ENCODE peak calls at places on chromosomes 13 and 19, in eight cellular contexts. C is CD8-positive, alpha-beta T cell; F is omental fat pad; W is dorsolateral prefrontal cortex; S is foreskin fibroblast; A is thyroid gland; U is heart left ventricle; I is cardiac muscle cell. P is an unnamed sample.

GRCh38 chr13:20069956-20070355 is 90.9 kb downstream of the GJA3 start:
- DNase-seq in C (no peak), F (no peak), W (no peak), S (no peak), A (no peak), U (no peak), I (no peak), P (no peak)

GRCh38 chr19:56477429-56478338 is 539 bp upstream of the ZNF667 start:
- DNase-seq in C (peak), F (peak), W (peak), S (peak), A (peak), U (peak), I (peak), P (peak)

GRCh38 chr13:113034451-113035208 is 65.6 kb downstream of the MCF2L start:
- DNase-seq in C (no peak), F (no peak), W (no peak), S (peak), A (peak), U (peak), I (peak), P (no peak)

GRCh38 chr19:55672418-55672817 is 2.6 kb upstream of the EPN1 start:
- DNase-seq in C (no peak), F (no peak), W (no peak), S (no peak), A (no peak), U (no peak), I (no peak), P (no peak)

GRCh38 chr13:113922412-113923118 is 51.3 kb downstream of the C13orf46 start:
- DNase-seq in C (no peak), F (peak), W (no peak), S (no peak), A (no peak), U (peak), I (no peak), P (peak)

GRCh38 chr19:4375620-4376228 is 24.6 kb downstream of the SH3GL1 start:
- DNase-seq in C (no peak), F (no peak), W (peak), S (peak), A (no peak), U (peak), I (no peak), P (peak)

GRCh38 chr19:50000038-50000890 is 24.9 kb downstream of the VRK3 start:
- DNase-seq in C (no peak), F (no peak), W (no peak), S (no peak), A (no peak), U (no peak), I (no peak), P (no peak)

GRCh38 chr19:54105796-54106195 is 3.1 kb downstream of the NDUFA3 start:
- DNase-seq in C (no peak), F (peak), W (no peak), S (no peak), A (no peak), U (no peak), I (no peak), P (no peak)

GRCh38 chr19:2055871-2056809 is 5.1 kb upstream of the MKNK2 start:
- DNase-seq in C (no peak), F (no peak), W (no peak), S (peak), A (peak), U (peak), I (no peak), P (no peak)

GRCh38 chr13:102839462-102839861 is 6.4 kb upstream of the ERCC5 start:
- DNase-seq in C (no peak), F (no peak), W (no peak), S (no peak), A (no peak), U (no peak), I (no peak), P (no peak)

GRCh38 chr13:36801035-36801434 is 18.0 kb upstream of the RFXAP start:
- DNase-seq in C (no peak), F (no peak), W (no peak), S (no peak), A (peak), U (no peak), I (no peak), P (no peak)

GRCh38 chr13:112900691-112901091 is 68.3 kb upstream of the MCF2L start:
- DNase-seq in C (no peak), F (peak), W (no peak), S (no peak), A (no peak), U (no peak), I (no peak), P (peak)

GRCh38 chr19:4233282-4233853 is 4.0 kb downstream of the EBI3 start:
- DNase-seq in C (peak), F (peak), W (peak), S (no peak), A (no peak), U (no peak), I (peak), P (no peak)

GRCh38 chr19:18611327-18612050 is 1.2 kb upstream of the TMEM59L start:
- DNase-seq in C (no peak), F (no peak), W (no peak), S (no peak), A (no peak), U (no peak), I (no peak), P (no peak)

GRCh38 chr13:80726895-80727294 is 386.0 kb upstream of the SPRY2 start:
- DNase-seq in C (no peak), F (no peak), W (no peak), S (no peak), A (no peak), U (no peak), I (no peak), P (no peak)

GRCh38 chr13:41015920-41016319 is 3.2 kb downstream of the ELF1 start:
- DNase-seq in C (no peak), F (no peak), W (no peak), S (no peak), A (no peak), U (no peak), I (no peak), P (no peak)

GRCh38 chr13:22839554-22840286 is 341.1 kb upstream of the SGCG start:
- DNase-seq in C (no peak), F (no peak), W (no peak), S (no peak), A (no peak), U (no peak), I (peak), P (no peak)

GRCh38 chr19:2308114-2308556 is at the start of gene LINGO3:
- DNase-seq in C (no peak), F (no peak), W (no peak), S (no peak), A (no peak), U (no peak), I (peak), P (no peak)

GRCh38 chr19:409006-409514 is at the start of gene C2CD4C:
- DNase-seq in C (no peak), F (no peak), W (peak), S (no peak), A (peak), U (no peak), I (peak), P (no peak)

GRCh38 chr19:42113641-42114348 is 18.5 kb downstream of the POU2F2 start:
- DNase-seq in C (no peak), F (no peak), W (no peak), S (peak), A (no peak), U (no peak), I (no peak), P (peak)

DNA sequence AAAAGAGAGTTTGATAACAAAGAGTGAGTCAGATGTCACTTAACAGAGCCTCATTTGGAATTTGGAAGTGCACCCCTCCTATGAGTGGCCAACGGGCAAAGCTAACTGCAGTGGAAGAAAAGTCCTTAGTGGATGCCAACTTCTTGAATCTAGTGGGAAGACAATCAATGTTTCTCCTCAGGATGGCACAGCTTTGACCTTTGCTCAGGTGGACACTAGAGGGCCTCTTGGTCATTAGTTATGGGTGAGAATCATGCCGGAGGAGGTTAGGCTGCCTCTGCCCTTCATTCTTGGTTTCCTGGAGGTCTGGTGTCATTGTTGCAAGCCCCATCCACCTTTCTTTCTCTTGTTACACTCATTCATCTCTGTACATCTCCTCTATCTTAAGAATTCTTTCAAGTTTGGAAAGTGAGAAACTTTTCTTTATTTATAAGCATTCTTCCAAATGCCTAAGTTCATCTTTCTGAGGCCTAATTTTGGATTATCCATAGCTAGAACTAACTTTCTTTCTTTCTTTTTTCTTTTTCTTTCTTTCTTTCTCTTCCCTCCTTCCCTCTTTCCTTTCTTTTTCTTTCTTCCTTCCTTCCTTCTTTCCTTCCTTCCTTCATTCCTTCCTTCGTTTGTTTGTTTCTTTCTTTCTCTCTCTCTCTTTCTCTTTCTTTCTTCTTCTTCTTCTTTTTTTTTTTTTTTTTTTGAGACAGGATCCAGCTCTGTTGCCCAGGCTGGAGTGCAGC is 327.2 kb upstream of the TSHZ3 start:
- DNase-seq in C (no peak), F (no peak), W (no peak), S (no peak), A (peak), U (no peak), I (peak), P (no peak)
- TF ChIP-seq CTCF in C (no peak), F (no peak), W (peak), S (no peak), A (peak), U (no peak), I (peak), P (no peak)

GRCh38 chr19:9321338-9321737 is 2.6 kb upstream of the ZNF559 start:
- DNase-seq in C (no peak), F (no peak), W (no peak), S (no peak), A (no peak), U (no peak), I (no peak), P (no peak)

GRCh38 chr19:9323557-9323918 is 441 bp upstream of the ZNF559 start:
- DNase-seq in C (no peak), F (no peak), W (peak), S (peak), A (peak), U (peak), I (peak), P (peak)

GRCh38 chr19:9329999-9330398 is 6.0 kb downstream of the ZNF559 start:
- DNase-seq in C (no peak), F (no peak), W (no peak), S (no peak), A (no peak), U (no peak), I (no peak), P (no peak)

GRCh38 chr19:9324584-9324962 is 594 bp downstream of the ZNF559 start:
- DNase-seq in C (no peak), F (no peak), W (no peak), S (no peak), A (no peak), U (no peak), I (no peak), P (no peak)

GRCh38 chr19:9323919-9324583 is at the start of gene ZNF559:
- DNase-seq in C (peak), F (peak), W (peak), S (peak), A (peak), U (peak), I (peak), P (peak)
- TF ChIP-seq CTCF in C (peak), F (no peak), W (no peak), S (peak), A (peak), U (peak), I (peak), P (peak)

GRCh38 chr13:44346534-44346933 is 27.1 kb upstream of the SERP2 start:
- DNase-seq in C (no peak), F (no peak), W (no peak), S (no peak), A (no peak), U (no peak), I (no peak), P (no peak)
- TF ChIP-seq CTCF in C (no peak), F (no peak), W (no peak), S (no peak), A (no peak), U (no peak), I (no peak), P (no peak)

DNA sequence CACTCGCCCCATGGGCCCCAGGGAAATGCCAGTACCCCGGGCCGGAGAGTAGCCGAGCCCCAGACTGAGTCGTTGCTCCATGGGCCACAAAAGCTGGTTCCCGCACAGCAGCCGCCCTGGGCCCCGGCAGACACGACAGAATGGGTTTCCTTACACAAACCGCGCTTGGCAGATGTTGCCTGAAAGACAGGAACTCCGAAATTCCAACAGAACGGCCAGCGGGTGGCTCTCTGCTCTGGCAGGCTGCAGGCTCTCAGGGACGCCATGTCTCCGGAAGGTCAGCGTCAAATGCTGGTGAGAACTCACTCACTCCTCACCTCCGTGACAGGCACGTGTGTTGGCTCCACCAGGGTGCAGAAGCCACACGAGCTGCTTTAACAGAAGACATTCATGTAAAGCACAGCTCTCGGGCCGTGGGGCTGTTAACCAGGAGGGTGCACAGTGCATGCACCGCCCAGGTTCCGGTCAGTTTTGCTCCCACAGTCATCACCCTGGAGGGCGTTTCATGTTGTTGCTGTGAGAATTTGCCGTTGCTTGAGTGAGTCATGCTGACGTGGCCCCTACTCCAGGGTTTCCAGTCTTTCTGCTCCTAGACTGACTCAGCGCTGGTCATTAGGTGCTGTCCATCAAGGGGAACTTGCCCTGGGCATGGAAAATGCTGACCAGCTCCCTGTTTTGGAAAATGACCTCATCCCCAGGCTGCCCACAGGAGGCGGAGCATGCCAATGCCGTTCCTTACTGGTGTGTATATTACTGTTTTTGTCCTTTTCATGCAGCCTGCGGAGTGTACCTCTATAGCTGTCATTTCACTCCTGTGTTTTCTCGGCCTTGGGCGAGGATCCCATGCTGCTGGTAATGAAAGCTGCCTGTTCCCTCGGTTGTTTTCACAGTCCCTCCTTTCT is 44.8 kb downstream of the ANKRD10 start:
- DNase-seq in C (no peak), F (peak), W (peak), S (peak), A (peak), U (peak), I (peak), P (peak)
- TF ChIP-seq CTCF in C (no peak), F (no peak), W (no peak), S (no peak), A (no peak), U (no peak), I (no peak), P (no peak)

P was measured in ascending aorta.